ENCODE peak calls at places on chromosomes 13 and 19, in seven cellular contexts. H, Z, Y, P, I, B and F are unnamed samples.

GRCh38 chr19:41265376-41266153 is 1.4 kb downstream of the HNRNPUL1 start:
- DNase-seq in H (no peak), Z (no peak), Y (peak; percentile 55), P (no peak), I (no peak), B (no peak), F (no peak)

GRCh38 chr13:64471916-64472315 is 2758.2 kb downstream of the PCDH9 start:
- DNase-seq in H (no peak), Z (peak; percentile 61), Y (peak; percentile 37), P (peak; percentile 68), I (no peak), B (peak; percentile 20), F (no peak)

GRCh38 chr13:46961719-46962118 is 64.9 kb upstream of the HTR2A start:
- DNase-seq in H (no peak), Z (peak; percentile 17), Y (peak; percentile 40), P (peak; percentile 83), I (no peak), B (peak; percentile 72), F (peak; percentile 54)

GRCh38 chr13:79447741-79448140 is 33.2 kb upstream of the NDFIP2 start:
- DNase-seq in H (no peak), Z (no peak), Y (no peak), P (no peak), I (no peak), B (no peak), F (no peak)

GRCh38 chr13:90776349-90776748 is 571.1 kb upstream of the MIR17HG start:
- DNase-seq in H (no peak), Z (no peak), Y (no peak), P (no peak), I (no peak), B (no peak), F (no peak)

GRCh38 chr13:94345374-94346195 is 133.9 kb downstream of the DCT start:
- DNase-seq in H (no peak), Z (peak; percentile 43), Y (peak; percentile 26), P (no peak), I (no peak), B (no peak), F (no peak)

GRCh38 chr13:43227721-43228120 is 204.3 kb downstream of the DNAJC15 start:
- DNase-seq in H (no peak), Z (no peak), Y (no peak), P (no peak), I (no peak), B (no peak), F (no peak)

GRCh38 chr19:5903054-5903501 is 512 bp downstream of the NDUFA11 start:
- DNase-seq in H (no peak), Z (no peak), Y (peak; percentile 58), P (no peak), I (no peak), B (no peak), F (no peak)

GRCh38 chr19:47805313-47805712 is 962 bp upstream of the TPRX1 start:
- DNase-seq in H (no peak), Z (no peak), Y (no peak), P (no peak), I (no peak), B (no peak), F (no peak)

GRCh38 chr19:42032428-42032827 is 37.6 kb downstream of the GRIK5 start:
- DNase-seq in H (no peak), Z (no peak), Y (no peak), P (no peak), I (peak; percentile 1), B (no peak), F (no peak)

GRCh38 chr19:14059093-14059480 is 2.8 kb downstream of the PALM3 start:
- DNase-seq in H (no peak), Z (no peak), Y (no peak), P (no peak), I (no peak), B (no peak), F (no peak)

GRCh38 chr13:36875431-36875830 is 44.6 kb downstream of the SMAD9 start:
- DNase-seq in H (no peak), Z (no peak), Y (no peak), P (no peak), I (no peak), B (no peak), F (no peak)

GRCh38 chr19:41309225-41310030 is 544 bp upstream of the CCDC97 start:
- DNase-seq in H (no peak), Z (no peak), Y (no peak), P (no peak), I (no peak), B (no peak), F (no peak)

GRCh38 chr19:57587529-57587928 is 3.6 kb downstream of the ZIK1 start:
- DNase-seq in H (no peak), Z (no peak), Y (no peak), P (no peak), I (no peak), B (no peak), F (no peak)

GRCh38 chr19:27681972-27682371 is 1531.0 kb downstream of the UQCRFS1 start:
- DNase-seq in H (no peak), Z (no peak), Y (no peak), P (no peak), I (no peak), B (no peak), F (no peak)

GRCh38 chr13:99296270-99296865 is 10.8 kb downstream of the GPR183 start:
- DNase-seq in H (no peak), Z (no peak), Y (no peak), P (no peak), I (no peak), B (no peak), F (no peak)

GRCh38 chr19:19627716-19628498 is at the start of gene LPAR2:
- DNase-seq in H (no peak), Z (no peak), Y (peak; percentile 87), P (no peak), I (peak; percentile 56), B (no peak), F (no peak)

GRCh38 chr19:18194554-18195238 is 1.7 kb downstream of the MPV17L2 start:
- DNase-seq in H (no peak), Z (no peak), Y (no peak), P (no peak), I (peak; percentile 66), B (no peak), F (no peak)

GRCh38 chr19:14165986-14166385 is 29.6 kb upstream of the ASF1B start:
- DNase-seq in H (no peak), Z (no peak), Y (no peak), P (no peak), I (no peak), B (no peak), F (no peak)

GRCh38 chr19:33426621-33427475 is 53.3 kb downstream of the CEBPG start:
- DNase-seq in H (no peak), Z (no peak), Y (no peak), P (no peak), I (peak; percentile 45), B (no peak), F (no peak)

GRCh38 chr19:2478756-2479555 is 3.0 kb downstream of the GADD45B start:
- DNase-seq in H (peak; percentile 84), Z (peak; percentile 71), Y (peak; percentile 85), P (peak; percentile 62), I (peak; percentile 89), B (no peak), F (no peak)

GRCh38 chr19:18386543-18387251 is 739 bp downstream of the GDF15 start:
- DNase-seq in H (no peak), Z (peak; percentile 94), Y (peak; percentile 11), P (no peak), I (no peak), B (peak; percentile 25), F (no peak)